ENCODE peak calls at places on chromosomes 7 and 10, in six cellular contexts. D, Y, W, S, R and F are unnamed samples.

GRCh38 chr10:118721005-118721876 is 33.5 kb downstream of the CACUL1 start:
- DNase-seq in D (peak), W (no peak), S (peak), Y (no peak), R (peak), F (peak)

GRCh38 chr10:271722-272121 is 136.5 kb downstream of the ZMYND11 start:
- DNase-seq in D (no peak), S (no peak), Y (no peak), R (no peak), W (no peak), F (no peak)

GRCh38 chr7:132371948-132372347 is 204.3 kb downstream of the PLXNA4 start:
- DNase-seq in Y (no peak), R (no peak), S (no peak), W (no peak), D (no peak), F (no peak)

GRCh38 chr7:1849351-1849951 is 179.4 kb downstream of the ELFN1 start:
- DNase-seq in R (no peak), Y (no peak), D (no peak), W (no peak), S (peak), F (no peak)

GRCh38 chr10:110458583-110458920 is 39.2 kb upstream of the DUSP5 start:
- DNase-seq in S (no peak), R (no peak), D (no peak), Y (no peak), W (no peak), F (no peak)

GRCh38 chr7:159032310-159032709 is 112.4 kb downstream of the VIPR2 start:
- DNase-seq in R (no peak), W (no peak), Y (no peak), S (no peak), D (no peak), F (no peak)

GRCh38 chr10:58937423-58937822 is 239.0 kb upstream of the PHYHIPL start:
- DNase-seq in S (no peak), Y (no peak), W (no peak), R (no peak), D (no peak), F (no peak)

GRCh38 chr10:89431977-89432376 is 17.6 kb downstream of the IFIT5 start:
- DNase-seq in S (no peak), W (no peak), Y (no peak), R (no peak), D (no peak), F (peak)

GRCh38 chr7:8284606-8285005 is 22.6 kb upstream of the ICA1 start:
- DNase-seq in Y (no peak), R (no peak), D (no peak), S (no peak), W (no peak), F (no peak)

GRCh38 chr7:158498443-158499108 is 89.0 kb downstream of the PTPRN2 start:
- DNase-seq in W (no peak), Y (no peak), S (no peak), D (no peak), R (no peak), F (peak)

GRCh38 chr10:72058989-72059842 is 29.1 kb downstream of the SPOCK2 start:
- DNase-seq in W (no peak), R (no peak), S (no peak), D (no peak), Y (no peak), F (no peak)

GRCh38 chr10:35027567-35027966 is 62.6 kb downstream of the CUL2 start:
- DNase-seq in R (no peak), D (no peak), Y (no peak), W (no peak), S (no peak), F (peak)

GRCh38 chr7:25642849-25643248 is 414.6 kb upstream of the NPVF start:
- DNase-seq in W (no peak), D (no peak), Y (no peak), S (no peak), R (no peak), F (no peak)

GRCh38 chr10:105973252-105973877 is 1191.1 kb downstream of the SORCS1 start:
- DNase-seq in S (no peak), Y (no peak), R (no peak), W (no peak), D (no peak), F (no peak)

GRCh38 chr7:21542891-21543527 is at the start of gene DNAH11:
- DNase-seq in R (peak), W (peak), D (no peak), S (peak), Y (no peak), F (no peak)

GRCh38 chr7:20329389-20330175 is 1.1 kb upstream of the ITGB8 start:
- DNase-seq in S (peak), W (no peak), Y (peak), R (peak), D (peak), F (peak)

GRCh38 chr10:28734940-28735759 is 57.8 kb downstream of the BAMBI start:
- DNase-seq in D (peak), Y (no peak), R (peak), W (peak), S (no peak), F (peak)

GRCh38 chr10:58963723-58964124 is 212.7 kb upstream of the PHYHIPL start:
- DNase-seq in S (peak), W (peak), D (no peak), Y (no peak), R (no peak), F (peak)

GRCh38 chr10:67976292-67977245 is 92.1 kb downstream of the SIRT1 start:
- DNase-seq in Y (no peak), W (peak), R (no peak), S (peak), D (no peak), F (peak)

GRCh38 chr7:97555845-97556431 is 175.9 kb upstream of the TAC1 start:
- DNase-seq in D (no peak), Y (no peak), S (no peak), W (no peak), R (no peak), F (no peak)

GRCh38 chr10:93491589-93492121 is 4.8 kb upstream of the CEP55 start:
- DNase-seq in W (no peak), D (no peak), Y (no peak), S (no peak), R (no peak), F (no peak)

GRCh38 chr10:105068497-105068896 is 427.4 kb downstream of the SORCS3 start:
- DNase-seq in D (no peak), W (no peak), S (no peak), R (no peak), Y (no peak), F (no peak)

GRCh38 chr7:77409739-77410545 is 6.2 kb downstream of the GSAP start:
- DNase-seq in D (no peak), W (no peak), S (no peak), Y (no peak), R (no peak), F (peak)

GRCh38 chr10:119973261-119973660 is 80.7 kb downstream of the SEC23IP start:
- DNase-seq in R (no peak), W (no peak), S (no peak), Y (peak), D (peak), F (no peak)

GRCh38 chr10:15718495-15719061 is 1.1 kb downstream of the ITGA8 start:
- DNase-seq in D (no peak), R (no peak), Y (no peak), W (no peak), S (no peak), F (no peak)

GRCh38 chr10:132685921-132686680 is 99.8 kb downstream of the NKX6-2 start:
- DNase-seq in D (no peak), S (peak), R (no peak), W (no peak), Y (no peak), F (no peak)

GRCh38 chr7:77797734-77798393 is 370 bp downstream of the TMEM60 start:
- DNase-seq in D (no peak), R (no peak), W (no peak), Y (no peak), S (peak), F (no peak)

GRCh38 chr10:83182076-83182475 is 957.2 kb upstream of the GHITM start:
- DNase-seq in R (no peak), Y (no peak), D (no peak), W (no peak), S (no peak), F (no peak)

GRCh38 chr7:112215787-112216186 is 9.3 kb downstream of the ZNF277 start:
- DNase-seq in D (no peak), Y (no peak), W (no peak), S (no peak), R (no peak), F (no peak)

GRCh38 chr7:25752967-25753791 is 398.8 kb upstream of the NFE2L3 start:
- DNase-seq in R (no peak), Y (no peak), S (peak), W (no peak), D (no peak), F (no peak)

GRCh38 chr10:86367339-86367951 is 850 bp upstream of the GRID1 start:
- DNase-seq in D (no peak), Y (no peak), R (no peak), W (no peak), S (peak), F (no peak)

GRCh38 chr7:156752371-156753297 is 112.1 kb downstream of the RNF32 start:
- DNase-seq in D (no peak), Y (no peak), S (no peak), R (no peak), W (no peak), F (peak)

GRCh38 chr7:129807863-129808262 is 144.9 kb downstream of the UBE2H start:
- DNase-seq in D (no peak), S (no peak), W (no peak), R (peak), Y (no peak), F (no peak)

GRCh38 chr10:3372284-3372683 is 199.7 kb upstream of the PITRM1 start:
- DNase-seq in S (no peak), Y (no peak), D (no peak), R (no peak), W (no peak), F (no peak)

GRCh38 chr7:14751461-14751860 is 151.1 kb downstream of the DGKB start:
- DNase-seq in Y (no peak), D (no peak), W (no peak), R (no peak), S (no peak), F (no peak)

GRCh38 chr7:14747701-14748100 is 154.8 kb downstream of the DGKB start:
- DNase-seq in S (no peak), R (no peak), W (no peak), D (no peak), Y (no peak), F (no peak)

GRCh38 chr7:14752301-14752700 is 150.2 kb downstream of the DGKB start:
- DNase-seq in R (no peak), D (no peak), Y (no peak), W (no peak), S (no peak), F (no peak)

GRCh38 chr7:14745076-14745475 is 157.5 kb downstream of the DGKB start:
- DNase-seq in W (no peak), R (no peak), D (no peak), Y (no peak), S (no peak), F (no peak)

DNA sequence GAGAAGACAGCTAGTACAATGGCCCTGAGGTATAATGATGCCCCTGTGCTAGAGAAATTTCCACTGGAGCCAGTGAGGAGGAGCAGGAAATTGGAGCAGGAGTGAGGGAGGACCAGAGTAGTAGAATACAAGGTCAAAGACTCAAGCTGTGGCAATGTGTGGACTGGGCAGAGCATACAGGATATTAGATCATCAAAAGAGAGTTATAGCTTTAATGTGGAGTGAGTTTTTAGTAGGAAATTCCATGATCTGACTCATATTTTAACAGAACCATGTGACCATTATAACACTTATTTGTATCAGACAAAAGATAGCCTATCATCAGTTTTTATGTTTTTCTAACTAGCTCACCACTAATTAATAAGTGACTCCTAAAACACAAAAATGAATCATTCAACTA is 154.1 kb downstream of the DGKB start:
- DNase-seq in Y (no peak), W (no peak), S (no peak), D (peak), R (no peak), F (no peak)
- TF ChIP-seq SP1 in Y (no peak), W (no peak), S (no peak), D (peak), R (no peak), F (no peak)

DNA sequence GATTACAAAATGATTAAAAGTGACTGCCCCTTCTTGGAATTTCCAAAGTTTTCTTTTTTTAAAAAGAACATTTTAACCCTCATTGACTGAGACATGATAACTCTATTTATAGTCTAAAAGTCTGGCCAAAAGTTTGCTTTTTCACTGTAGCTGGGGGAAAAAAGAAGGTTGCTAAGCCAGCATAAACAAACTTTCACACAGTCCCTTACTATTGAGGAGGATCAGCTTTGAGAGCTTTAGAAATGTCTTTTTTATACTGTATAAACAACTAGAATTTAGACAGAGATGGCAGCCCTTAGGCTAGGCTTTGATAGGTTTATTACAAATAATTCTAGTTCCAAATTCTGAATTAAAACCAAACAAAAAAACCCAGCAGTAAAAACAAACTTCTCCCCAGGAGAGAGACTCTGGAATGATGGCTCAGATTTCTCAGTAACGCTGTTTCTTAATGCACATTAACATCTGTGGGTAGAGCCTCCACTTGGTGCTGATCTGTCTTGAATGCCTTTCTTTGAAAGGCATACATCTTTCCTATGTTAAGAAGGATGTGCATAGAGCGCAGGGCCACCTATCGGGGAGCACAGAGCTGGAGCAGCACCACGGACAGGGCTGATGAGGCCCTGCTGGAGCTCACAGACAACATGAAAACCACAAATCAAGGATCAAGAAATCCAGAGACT is 100.9 kb upstream of the PDLIM1 start:
- DNase-seq in W (no peak), S (peak), Y (no peak), R (no peak), D (no peak), F (no peak)
- TF ChIP-seq ATF3 in W (no peak), S (no peak), Y (no peak), R (no peak), D (no peak), F (no peak)

GRCh38 chr10:125316436-125316835 is 156.1 kb upstream of the CTBP2 start:
- DNase-seq in S (no peak), D (no peak), Y (no peak), R (no peak), W (no peak), F (no peak)
- TF ChIP-seq SP1 in S (no peak), D (no peak), Y (no peak), R (no peak), W (no peak), F (no peak)

GRCh38 chr7:4297843-4298219 is 384.3 kb upstream of the FOXK1 start:
- DNase-seq in Y (no peak), S (no peak), R (no peak), W (no peak), D (no peak), F (no peak)
- TF ChIP-seq ATF3 in Y (no peak), S (no peak), R (no peak), W (no peak), D (no peak), F (no peak)

GRCh38 chr10:131111474-131112080 is 199.9 kb downstream of the TCERG1L start:
- DNase-seq in D (no peak), R (no peak), W (no peak), Y (no peak), S (no peak), F (no peak)
- TF ChIP-seq SP1 in D (no peak), R (no peak), W (no peak), Y (no peak), S (no peak), F (no peak)

GRCh38 chr10:75107756-75108683 is 3.4 kb upstream of the SAMD8 start:
- DNase-seq in D (peak), Y (no peak), R (peak), S (no peak), W (no peak), F (no peak)

GRCh38 chr10:75104842-75105241 is 6.6 kb upstream of the SAMD8 start:
- DNase-seq in Y (no peak), R (no peak), D (no peak), S (no peak), W (no peak), F (no peak)

GRCh38 chr10:75105576-75106197 is 5.8 kb upstream of the SAMD8 start:
- DNase-seq in W (no peak), D (no peak), R (no peak), Y (no peak), S (no peak), F (no peak)

GRCh38 chr10:75103881-75104686 is 7.4 kb upstream of the SAMD8 start:
- DNase-seq in W (no peak), D (no peak), R (no peak), S (no peak), Y (no peak), F (no peak)

DNA sequence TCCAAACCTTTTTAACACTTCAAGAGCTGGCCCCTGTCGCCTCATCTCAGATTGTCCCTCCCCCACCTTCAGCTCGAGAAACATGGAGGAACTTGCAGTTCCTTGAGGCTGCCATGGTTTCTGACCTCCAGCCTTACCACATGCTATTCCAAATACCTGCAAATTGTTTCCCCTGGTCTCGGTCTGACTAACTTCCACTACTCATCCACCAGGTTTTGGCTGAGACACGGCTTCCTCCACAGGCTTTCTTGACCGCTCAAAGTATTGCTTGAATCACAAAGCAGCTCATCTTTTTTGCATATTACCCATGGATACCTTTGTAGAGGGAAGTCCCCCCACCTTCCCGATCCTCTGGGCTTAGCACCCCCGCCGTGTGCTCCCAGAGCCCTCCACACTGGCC is 5.2 kb upstream of the SAMD8 start:
- DNase-seq in R (no peak), W (peak), Y (no peak), D (no peak), S (peak), F (no peak)
- TF ChIP-seq ATF3 in R (no peak), W (no peak), Y (no peak), D (no peak), S (no peak), F (no peak)

GRCh38 chr10:114386446-114386845 is 17.9 kb downstream of the AFAP1L2 start:
- DNase-seq in Y (no peak), W (no peak), D (no peak), R (no peak), S (peak), F (no peak)
- TF ChIP-seq SP1 in Y (no peak), W (no peak), D (no peak), R (no peak), S (no peak), F (no peak)

DNA sequence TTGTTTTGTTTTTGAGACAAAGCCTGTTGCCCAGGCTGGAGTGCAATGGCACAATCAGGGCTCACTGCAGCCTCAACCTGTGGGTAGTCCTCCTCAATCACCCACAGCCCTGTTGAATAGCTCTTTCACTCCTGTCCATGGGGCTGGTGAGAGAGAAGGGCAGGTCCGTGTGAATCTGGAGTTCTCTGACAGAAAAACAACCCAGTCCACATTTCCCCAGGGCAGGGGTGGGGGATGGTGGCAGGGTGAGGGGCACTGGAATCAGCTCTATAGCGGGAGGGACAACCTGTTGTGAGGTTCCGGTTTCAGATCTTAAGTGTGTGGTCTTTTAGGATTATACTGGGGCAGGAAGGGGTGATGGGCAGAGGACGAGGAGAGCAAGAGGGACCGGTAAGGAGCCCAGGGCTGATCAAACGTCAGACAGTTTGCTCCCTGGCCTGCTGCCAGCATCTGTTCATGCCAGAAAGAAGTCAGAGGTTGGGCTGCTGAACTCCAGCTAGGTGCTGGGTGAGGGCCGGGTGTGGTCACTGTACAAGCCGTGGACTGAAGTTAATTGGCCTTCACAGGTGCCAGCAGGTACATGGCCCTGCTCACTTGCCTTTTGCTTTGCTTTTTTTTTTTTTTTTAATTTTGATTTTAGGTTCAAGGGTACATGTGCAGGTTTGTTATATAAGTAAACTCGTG is 33.2 kb upstream of the MKRN1 start:
- DNase-seq in D (peak), W (no peak), Y (no peak), S (no peak), R (peak), F (peak)
- TF ChIP-seq ATF3 in D (no peak), W (no peak), Y (no peak), S (no peak), R (no peak), F (no peak)

DNA sequence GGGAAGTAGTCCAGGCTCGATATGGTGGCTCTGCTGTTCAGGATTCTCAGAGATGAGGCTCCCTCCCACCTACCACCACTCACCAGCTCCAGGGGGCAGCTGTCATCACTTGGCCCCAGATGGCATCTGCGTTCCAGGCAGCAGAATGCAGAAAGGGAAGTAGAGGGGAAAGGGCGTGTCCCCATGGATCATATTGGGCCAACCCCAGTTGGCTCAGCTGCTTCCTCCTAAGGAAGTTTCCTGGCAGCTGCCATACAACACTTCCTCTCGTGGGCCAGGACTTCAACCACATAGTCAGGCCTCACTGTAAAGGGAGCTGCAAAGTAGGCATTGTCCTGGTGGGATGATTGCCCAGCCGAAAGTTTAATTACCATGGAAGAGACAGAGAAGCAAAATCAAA is 1.6 kb upstream of the TEX36 start:
- DNase-seq in Y (no peak), R (no peak), S (no peak), W (no peak), D (no peak), F (no peak)
- TF ChIP-seq SP1 in Y (no peak), R (no peak), S (no peak), W (no peak), D (no peak), F (no peak)